ENCODE peak calls at places on chromosomes 11 and 22, in eight cellular contexts. One of them, this sample, is unnamed.

GRCh38 chr22:29190915-29191314 is 14.8 kb upstream of the EMID1 start:
- DNase-seq in NCI-H345: no peak
- DNase-seq in anterior cingulate cortex: no peak
- DNase-seq in nucleus accumbens: no peak
- DNase-seq in 8988T: no peak
- DNase-seq in T-cell: no peak
- DNase-seq in T-helper 2 cell: no peak
- DNase-seq in CD8-positive, alpha-beta T cell: no peak
- DNase-seq in this sample: no peak

GRCh38 chr11:102268083-102268984 is 49.0 kb upstream of the BIRC3 start:
- DNase-seq in NCI-H345: peak; percentile 92
- DNase-seq in anterior cingulate cortex: peak; percentile 16
- DNase-seq in nucleus accumbens: peak; percentile 37
- DNase-seq in 8988T: peak; percentile 91
- DNase-seq in T-cell: peak; percentile 80
- DNase-seq in T-helper 2 cell: peak; percentile 56
- DNase-seq in CD8-positive, alpha-beta T cell: peak; percentile 68
- DNase-seq in this sample: peak; percentile 45

GRCh38 chr11:4704054-4704789 is at the start of gene MMP26:
- DNase-seq in NCI-H345: peak; percentile 98
- DNase-seq in anterior cingulate cortex: no peak
- DNase-seq in nucleus accumbens: no peak
- DNase-seq in 8988T: no peak
- DNase-seq in T-cell: no peak
- DNase-seq in T-helper 2 cell: no peak
- DNase-seq in CD8-positive, alpha-beta T cell: no peak
- DNase-seq in this sample: no peak

GRCh38 chr22:37599161-37599560 is 9.5 kb upstream of the GGA1 start:
- DNase-seq in NCI-H345: no peak
- DNase-seq in anterior cingulate cortex: no peak
- DNase-seq in nucleus accumbens: no peak
- DNase-seq in 8988T: no peak
- DNase-seq in T-cell: no peak
- DNase-seq in T-helper 2 cell: no peak
- DNase-seq in CD8-positive, alpha-beta T cell: no peak
- DNase-seq in this sample: no peak

GRCh38 chr22:43490311-43490710 is 78.5 kb downstream of the MPPED1 start:
- DNase-seq in NCI-H345: no peak
- DNase-seq in anterior cingulate cortex: no peak
- DNase-seq in nucleus accumbens: no peak
- DNase-seq in 8988T: no peak
- DNase-seq in T-cell: no peak
- DNase-seq in T-helper 2 cell: no peak
- DNase-seq in CD8-positive, alpha-beta T cell: no peak
- DNase-seq in this sample: no peak

GRCh38 chr11:94828088-94828487 is 59.9 kb downstream of the AMOTL1 start:
- DNase-seq in NCI-H345: no peak
- DNase-seq in anterior cingulate cortex: no peak
- DNase-seq in nucleus accumbens: no peak
- DNase-seq in 8988T: no peak
- DNase-seq in T-cell: no peak
- DNase-seq in T-helper 2 cell: no peak
- DNase-seq in CD8-positive, alpha-beta T cell: no peak
- DNase-seq in this sample: no peak

GRCh38 chr11:125289419-125290088 is 125.0 kb downstream of the PKNOX2 start:
- DNase-seq in NCI-H345: no peak
- DNase-seq in anterior cingulate cortex: no peak
- DNase-seq in nucleus accumbens: no peak
- DNase-seq in 8988T: no peak
- DNase-seq in T-cell: no peak
- DNase-seq in T-helper 2 cell: no peak
- DNase-seq in CD8-positive, alpha-beta T cell: no peak
- DNase-seq in this sample: no peak

GRCh38 chr22:35312198-35313059 is 12.7 kb downstream of the TOM1 start:
- DNase-seq in NCI-H345: no peak
- DNase-seq in anterior cingulate cortex: no peak
- DNase-seq in nucleus accumbens: peak; percentile 13
- DNase-seq in 8988T: no peak
- DNase-seq in T-cell: no peak
- DNase-seq in T-helper 2 cell: no peak
- DNase-seq in CD8-positive, alpha-beta T cell: no peak
- DNase-seq in this sample: no peak

GRCh38 chr11:134371436-134372185 is 39.8 kb downstream of the GLB1L2 start:
- DNase-seq in NCI-H345: no peak
- DNase-seq in anterior cingulate cortex: no peak
- DNase-seq in nucleus accumbens: no peak
- DNase-seq in 8988T: no peak
- DNase-seq in T-cell: no peak
- DNase-seq in T-helper 2 cell: no peak
- DNase-seq in CD8-positive, alpha-beta T cell: no peak
- DNase-seq in this sample: no peak

GRCh38 chr11:2534957-2535672 is 90.3 kb downstream of the KCNQ1 start:
- DNase-seq in NCI-H345: no peak
- DNase-seq in anterior cingulate cortex: no peak
- DNase-seq in nucleus accumbens: no peak
- DNase-seq in 8988T: no peak
- DNase-seq in T-cell: no peak
- DNase-seq in T-helper 2 cell: no peak
- DNase-seq in CD8-positive, alpha-beta T cell: no peak
- DNase-seq in this sample: no peak

GRCh38 chr11:19931141-19931767 is 218.6 kb downstream of the NAV2 start:
- DNase-seq in NCI-H345: no peak
- DNase-seq in anterior cingulate cortex: no peak
- DNase-seq in nucleus accumbens: no peak
- DNase-seq in 8988T: no peak
- DNase-seq in T-cell: no peak
- DNase-seq in T-helper 2 cell: no peak
- DNase-seq in CD8-positive, alpha-beta T cell: no peak
- DNase-seq in this sample: no peak

GRCh38 chr22:40709752-40710413 is 30.6 kb downstream of the MCHR1 start:
- DNase-seq in NCI-H345: no peak
- DNase-seq in anterior cingulate cortex: no peak
- DNase-seq in nucleus accumbens: no peak
- DNase-seq in 8988T: no peak
- DNase-seq in T-cell: no peak
- DNase-seq in T-helper 2 cell: no peak
- DNase-seq in CD8-positive, alpha-beta T cell: no peak
- DNase-seq in this sample: no peak

GRCh38 chr11:111585371-111585770 is 16.9 kb upstream of the SIK2 start:
- DNase-seq in NCI-H345: no peak
- DNase-seq in anterior cingulate cortex: no peak
- DNase-seq in nucleus accumbens: no peak
- DNase-seq in 8988T: no peak
- DNase-seq in T-cell: no peak
- DNase-seq in T-helper 2 cell: no peak
- DNase-seq in CD8-positive, alpha-beta T cell: no peak
- DNase-seq in this sample: no peak

GRCh38 chr11:131591051-131591461 is 220.6 kb downstream of the NTM start:
- DNase-seq in NCI-H345: no peak
- DNase-seq in anterior cingulate cortex: no peak
- DNase-seq in nucleus accumbens: no peak
- DNase-seq in 8988T: no peak
- DNase-seq in T-cell: no peak
- DNase-seq in T-helper 2 cell: no peak
- DNase-seq in CD8-positive, alpha-beta T cell: no peak
- DNase-seq in this sample: no peak

GRCh38 chr11:67409261-67409666 is 5.4 kb downstream of the TBC1D10C start:
- DNase-seq in NCI-H345: no peak
- DNase-seq in anterior cingulate cortex: no peak
- DNase-seq in nucleus accumbens: no peak
- DNase-seq in 8988T: no peak
- DNase-seq in T-cell: peak; percentile 70
- DNase-seq in T-helper 2 cell: peak; percentile 42
- DNase-seq in CD8-positive, alpha-beta T cell: peak; percentile 71
- DNase-seq in this sample: no peak

GRCh38 chr11:72776844-72777754 is 16.7 kb downstream of the STARD10 start:
- DNase-seq in NCI-H345: no peak
- DNase-seq in anterior cingulate cortex: peak; percentile 57
- DNase-seq in nucleus accumbens: peak; percentile 76
- DNase-seq in 8988T: no peak
- DNase-seq in T-cell: no peak
- DNase-seq in T-helper 2 cell: no peak
- DNase-seq in CD8-positive, alpha-beta T cell: no peak
- DNase-seq in this sample: peak; percentile 49

GRCh38 chr11:209275-210121 is 2.0 kb downstream of the RIC8A start:
- DNase-seq in NCI-H345: no peak
- DNase-seq in anterior cingulate cortex: no peak
- DNase-seq in nucleus accumbens: no peak
- DNase-seq in 8988T: no peak
- DNase-seq in T-cell: no peak
- DNase-seq in T-helper 2 cell: no peak
- DNase-seq in CD8-positive, alpha-beta T cell: no peak
- DNase-seq in this sample: no peak

GRCh38 chr11:114914231-114915005 is 236.1 kb downstream of the NXPE2 start:
- DNase-seq in NCI-H345: no peak
- DNase-seq in anterior cingulate cortex: no peak
- DNase-seq in nucleus accumbens: no peak
- DNase-seq in 8988T: no peak
- DNase-seq in T-cell: no peak
- DNase-seq in T-helper 2 cell: no peak
- DNase-seq in CD8-positive, alpha-beta T cell: no peak
- DNase-seq in this sample: no peak

GRCh38 chr11:110362916-110363574 is 66.6 kb upstream of the RDX start:
- DNase-seq in NCI-H345: peak; percentile 25
- DNase-seq in anterior cingulate cortex: peak; percentile 37
- DNase-seq in nucleus accumbens: peak; percentile 29
- DNase-seq in 8988T: no peak
- DNase-seq in T-cell: no peak
- DNase-seq in T-helper 2 cell: no peak
- DNase-seq in CD8-positive, alpha-beta T cell: no peak
- DNase-seq in this sample: no peak

GRCh38 chr11:122154227-122154626 is 38.2 kb upstream of the BLID start:
- DNase-seq in NCI-H345: no peak
- DNase-seq in anterior cingulate cortex: no peak
- DNase-seq in nucleus accumbens: no peak
- DNase-seq in 8988T: no peak
- DNase-seq in T-cell: no peak
- DNase-seq in T-helper 2 cell: no peak
- DNase-seq in CD8-positive, alpha-beta T cell: no peak
- DNase-seq in this sample: peak; percentile 56

GRCh38 chr11:66996609-66997273 is 21.6 kb downstream of the C11orf86 start:
- DNase-seq in NCI-H345: no peak
- DNase-seq in anterior cingulate cortex: no peak
- DNase-seq in nucleus accumbens: no peak
- DNase-seq in 8988T: no peak
- DNase-seq in T-cell: no peak
- DNase-seq in T-helper 2 cell: no peak
- DNase-seq in CD8-positive, alpha-beta T cell: no peak
- DNase-seq in this sample: no peak

GRCh38 chr11:110907629-110908028 is 195.4 kb upstream of the ARHGAP20 start:
- DNase-seq in NCI-H345: no peak
- DNase-seq in anterior cingulate cortex: no peak
- DNase-seq in nucleus accumbens: no peak
- DNase-seq in 8988T: no peak
- DNase-seq in T-cell: no peak
- DNase-seq in T-helper 2 cell: no peak
- DNase-seq in CD8-positive, alpha-beta T cell: no peak
- DNase-seq in this sample: no peak

GRCh38 chr11:6452219-6452618 is 11.4 kb upstream of the HPX start:
- DNase-seq in NCI-H345: no peak
- DNase-seq in anterior cingulate cortex: no peak
- DNase-seq in nucleus accumbens: no peak
- DNase-seq in 8988T: no peak
- DNase-seq in T-cell: no peak
- DNase-seq in T-helper 2 cell: no peak
- DNase-seq in CD8-positive, alpha-beta T cell: no peak
- DNase-seq in this sample: no peak

GRCh38 chr11:122180435-122180834 is 64.4 kb upstream of the BLID start:
- DNase-seq in NCI-H345: no peak
- DNase-seq in anterior cingulate cortex: no peak
- DNase-seq in nucleus accumbens: no peak
- DNase-seq in 8988T: no peak
- DNase-seq in T-cell: no peak
- DNase-seq in T-helper 2 cell: no peak
- DNase-seq in CD8-positive, alpha-beta T cell: no peak
- DNase-seq in this sample: no peak

GRCh38 chr11:106442032-106442431 is 364.6 kb downstream of the AASDHPPT start:
- DNase-seq in NCI-H345: no peak
- DNase-seq in anterior cingulate cortex: no peak
- DNase-seq in nucleus accumbens: no peak
- DNase-seq in 8988T: no peak
- DNase-seq in T-cell: no peak
- DNase-seq in T-helper 2 cell: no peak
- DNase-seq in CD8-positive, alpha-beta T cell: no peak
- DNase-seq in this sample: no peak

GRCh38 chr11:2761131-2762030 is 61.6 kb upstream of the KCNQ1OT1 start:
- DNase-seq in NCI-H345: no peak
- DNase-seq in anterior cingulate cortex: no peak
- DNase-seq in nucleus accumbens: no peak
- DNase-seq in 8988T: no peak
- DNase-seq in T-cell: no peak
- DNase-seq in T-helper 2 cell: no peak
- DNase-seq in CD8-positive, alpha-beta T cell: no peak
- DNase-seq in this sample: no peak

GRCh38 chr11:61897387-61898246 is 6.3 kb upstream of the FADS3 start:
- DNase-seq in NCI-H345: peak; percentile 53
- DNase-seq in anterior cingulate cortex: peak; percentile 72
- DNase-seq in nucleus accumbens: peak; percentile 88
- DNase-seq in 8988T: peak; percentile 99
- DNase-seq in T-cell: peak; percentile 51
- DNase-seq in T-helper 2 cell: peak; percentile 66
- DNase-seq in CD8-positive, alpha-beta T cell: peak; percentile 71
- DNase-seq in this sample: peak; percentile 57

GRCh38 chr22:45007247-45007945 is 2.4 kb downstream of the PHF21B start:
- DNase-seq in NCI-H345: no peak
- DNase-seq in anterior cingulate cortex: peak; percentile 58
- DNase-seq in nucleus accumbens: peak; percentile 67
- DNase-seq in 8988T: no peak
- DNase-seq in T-cell: no peak
- DNase-seq in T-helper 2 cell: no peak
- DNase-seq in CD8-positive, alpha-beta T cell: no peak
- DNase-seq in this sample: peak; percentile 66

GRCh38 chr22:28142361-28142801 is 223.3 kb upstream of the PITPNB start:
- DNase-seq in NCI-H345: no peak
- DNase-seq in anterior cingulate cortex: no peak
- DNase-seq in nucleus accumbens: no peak
- DNase-seq in 8988T: no peak
- DNase-seq in T-cell: no peak
- DNase-seq in T-helper 2 cell: no peak
- DNase-seq in CD8-positive, alpha-beta T cell: no peak
- DNase-seq in this sample: no peak

GRCh38 chr11:62611705-62612365 is 740 bp downstream of the EML3 start:
- DNase-seq in NCI-H345: no peak
- DNase-seq in anterior cingulate cortex: peak; percentile 43
- DNase-seq in nucleus accumbens: peak; percentile 59
- DNase-seq in 8988T: no peak
- DNase-seq in T-cell: no peak
- DNase-seq in T-helper 2 cell: peak; percentile 30
- DNase-seq in CD8-positive, alpha-beta T cell: no peak
- DNase-seq in this sample: peak; percentile 18

GRCh38 chr11:14418801-14419417 is 59.9 kb upstream of the RRAS2 start:
- DNase-seq in NCI-H345: peak; percentile 9
- DNase-seq in anterior cingulate cortex: no peak
- DNase-seq in nucleus accumbens: no peak
- DNase-seq in 8988T: peak; percentile 15
- DNase-seq in T-cell: no peak
- DNase-seq in T-helper 2 cell: no peak
- DNase-seq in CD8-positive, alpha-beta T cell: no peak
- DNase-seq in this sample: no peak

GRCh38 chr11:117807482-117808272 is 10.7 kb upstream of the DSCAML1 start:
- DNase-seq in NCI-H345: peak; percentile 71
- DNase-seq in anterior cingulate cortex: peak; percentile 38
- DNase-seq in nucleus accumbens: peak; percentile 92
- DNase-seq in 8988T: no peak
- DNase-seq in T-cell: peak; percentile 45
- DNase-seq in T-helper 2 cell: peak; percentile 70
- DNase-seq in CD8-positive, alpha-beta T cell: peak; percentile 67
- DNase-seq in this sample: peak; percentile 74